ENCODE peak calls at places on chromosome 7, in seven cellular contexts. E is T-helper 2 cell; N is AG08396; Q is activated CD4-positive, alpha-beta T cell treated with anti-CD3 and anti-CD28 coated beads, Interleukin-2, amount 50 U/mL, for 4 hours; W is CD8-positive, alpha-beta memory T cell; A is renal cortical epithelial cell; T is H7. V is an unnamed sample.

GRCh38 chr7:7315851-7316250 is 133.5 kb downstream of the C1GALT1 start:
- DNase-seq in E (no peak), N (no peak), Q (no peak), W (no peak), A (peak; percentile 78), T (no peak), V (no peak)

GRCh38 chr7:127920787-127921438 is 110.3 kb downstream of the LRRC4 start:
- DNase-seq in E (no peak), N (peak; percentile 33), Q (no peak), W (no peak), A (peak; percentile 65), T (no peak), V (peak; percentile 61)

GRCh38 chr7:143240323-143241168 is 18.7 kb downstream of the TAS2R40 start:
- DNase-seq in E (peak; percentile 58), N (peak; percentile 56), Q (peak; percentile 67), W (peak; percentile 81), A (peak; percentile 78), T (peak; percentile 54), V (peak; percentile 67)

GRCh38 chr7:71497233-71497946 is 365.4 kb downstream of the GALNT17 start:
- DNase-seq in E (no peak), N (no peak), Q (no peak), W (no peak), A (no peak), T (no peak), V (no peak)

GRCh38 chr7:80449841-80450240 is 62.0 kb downstream of the GNAT3 start:
- DNase-seq in E (no peak), N (no peak), Q (no peak), W (no peak), A (peak; percentile 15), T (no peak), V (no peak)

GRCh38 chr7:134900430-134900876 is 85.9 kb upstream of the AGBL3 start:
- DNase-seq in E (no peak), N (no peak), Q (no peak), W (no peak), A (no peak), T (no peak), V (no peak)

GRCh38 chr7:128381161-128381821 is 19.8 kb upstream of the PRRT4 start:
- DNase-seq in E (no peak), N (no peak), Q (peak; percentile 26), W (no peak), A (no peak), T (peak; percentile 94), V (no peak)

GRCh38 chr7:80636709-80637108 is 1.7 kb upstream of the CD36 start:
- DNase-seq in E (no peak), N (no peak), Q (no peak), W (no peak), A (no peak), T (no peak), V (no peak)

GRCh38 chr7:22179442-22179879 is 177.5 kb downstream of the RAPGEF5 start:
- DNase-seq in E (no peak), N (no peak), Q (no peak), W (no peak), A (no peak), T (no peak), V (no peak)

GRCh38 chr7:94908204-94909022 is 1.0 kb downstream of the PPP1R9A start:
- DNase-seq in E (no peak), N (peak; percentile 21), Q (no peak), W (no peak), A (peak; percentile 26), T (peak; percentile 70), V (peak; percentile 11)

GRCh38 chr7:150417239-150417638 is 33.2 kb upstream of the GIMAP8 start:
- DNase-seq in E (no peak), N (no peak), Q (no peak), W (no peak), A (no peak), T (peak; percentile 17), V (no peak)

GRCh38 chr7:75639071-75639892 is 99.5 kb downstream of the HIP1 start:
- DNase-seq in E (peak; percentile 22), N (peak; percentile 75), Q (peak; percentile 21), W (peak; percentile 53), A (no peak), T (peak; percentile 95), V (peak; percentile 54)

GRCh38 chr7:155532792-155533119 is 13.6 kb downstream of the CNPY1 start:
- DNase-seq in E (no peak), N (no peak), Q (no peak), W (no peak), A (no peak), T (no peak), V (no peak)

GRCh38 chr7:1536768-1537630 is 6.5 kb downstream of the MAFK start:
- DNase-seq in E (no peak), N (peak; percentile 98), Q (no peak), W (no peak), A (peak; percentile 93), T (peak; percentile 95), V (peak; percentile 97)

GRCh38 chr7:17520941-17521340 is 222.5 kb downstream of the AHR start:
- DNase-seq in E (no peak), N (no peak), Q (no peak), W (no peak), A (peak; percentile 44), T (no peak), V (no peak)

GRCh38 chr7:144785491-144785890 is 50.4 kb downstream of the TPK1 start:
- DNase-seq in E (no peak), N (no peak), Q (no peak), W (no peak), A (no peak), T (no peak), V (no peak)

GRCh38 chr7:139231513-139232376 is 708 bp downstream of the UBN2 start:
- DNase-seq in E (peak; percentile 10), N (peak; percentile 54), Q (no peak), W (peak; percentile 51), A (no peak), T (peak; percentile 74), V (peak; percentile 41)

GRCh38 chr7:110568932-110569331 is 522.0 kb upstream of the LRRN3 start:
- DNase-seq in E (no peak), N (no peak), Q (no peak), W (no peak), A (no peak), T (no peak), V (no peak)

GRCh38 chr7:36387437-36388345 is 2.0 kb upstream of the ANLN start:
- DNase-seq in E (no peak), N (no peak), Q (no peak), W (no peak), A (peak; percentile 79), T (no peak), V (no peak)

GRCh38 chr7:45324683-45325237 is 167.2 kb downstream of the RAMP3 start:
- DNase-seq in E (no peak), N (no peak), Q (no peak), W (no peak), A (no peak), T (no peak), V (no peak)

GRCh38 chr7:155215576-155216325 is 81.9 kb upstream of the INSIG1 start:
- DNase-seq in E (no peak), N (no peak), Q (no peak), W (peak; percentile 6), A (no peak), T (no peak), V (no peak)

GRCh38 chr7:7861211-7861633 is 107.4 kb upstream of the GLCCI1 start:
- DNase-seq in E (no peak), N (peak; percentile 21), Q (no peak), W (no peak), A (peak; percentile 94), T (no peak), V (peak; percentile 8)

GRCh38 chr7:118153551-118154177 is 30.3 kb upstream of the LSM8 start:
- DNase-seq in E (no peak), N (peak; percentile 12), Q (no peak), W (no peak), A (peak; percentile 43), T (peak; percentile 12), V (peak; percentile 28)

GRCh38 chr7:81159402-81159801 is 240.6 kb upstream of the SEMA3C start:
- DNase-seq in E (no peak), N (no peak), Q (no peak), W (no peak), A (peak; percentile 66), T (no peak), V (no peak)

GRCh38 chr7:111410899-111411298 is 151.4 kb downstream of the IMMP2L start:
- DNase-seq in E (no peak), N (no peak), Q (no peak), W (no peak), A (no peak), T (no peak), V (no peak)

GRCh38 chr7:121023683-121024507 is 35.4 kb downstream of the CPED1 start:
- DNase-seq in E (no peak), N (no peak), Q (no peak), W (no peak), A (no peak), T (no peak), V (no peak)

GRCh38 chr7:29950480-29950879 is 39.1 kb downstream of the SCRN1 start:
- DNase-seq in E (no peak), N (no peak), Q (no peak), W (no peak), A (no peak), T (no peak), V (no peak)

GRCh38 chr7:64879097-64879730 is 23.9 kb upstream of the ZNF273 start:
- DNase-seq in E (no peak), N (peak; percentile 3), Q (no peak), W (no peak), A (no peak), T (peak; percentile 7), V (no peak)

GRCh38 chr7:85068796-85069195 is 118.1 kb downstream of the SEMA3D start:
- DNase-seq in E (no peak), N (peak; percentile 3), Q (no peak), W (no peak), A (peak; percentile 46), T (no peak), V (peak; percentile 31)